ENCODE peak calls at places on chromosomes 5 and 9, in seven cellular contexts. C, A, P, J, M, Y and Q are unnamed samples.

GRCh38 chr9:16147726-16148125 is 594.9 kb downstream of the CCDC171 start:
- DNase-seq in C (no peak), A (no peak), P (no peak), J (no peak), M (peak; percentile 59), Y (no peak), Q (no peak)

GRCh38 chr5:159899067-159900049 is 16.9 kb upstream of the ADRA1B start:
- DNase-seq in C (peak; percentile 82), A (peak; percentile 74), P (no peak), J (no peak), M (peak; percentile 58), Y (peak; percentile 80), Q (no peak)

GRCh38 chr9:114223564-114224246 is 68.4 kb downstream of the COL27A1 start:
- DNase-seq in C (peak; percentile 65), A (peak; percentile 58), P (no peak), J (no peak), M (peak; percentile 27), Y (peak; percentile 80), Q (no peak)

GRCh38 chr5:14231156-14231555 is 88.0 kb downstream of the TRIO start:
- DNase-seq in C (no peak), A (peak; percentile 61), P (no peak), J (no peak), M (no peak), Y (peak; percentile 65), Q (no peak)

GRCh38 chr9:95435074-95435728 is 81.6 kb downstream of the PTCH1 start:
- DNase-seq in C (no peak), A (no peak), P (no peak), J (no peak), M (no peak), Y (no peak), Q (no peak)

GRCh38 chr5:164532226-164532937 is 1027.0 kb downstream of the MAT2B start:
- DNase-seq in C (no peak), A (no peak), P (no peak), J (no peak), M (no peak), Y (no peak), Q (no peak)

GRCh38 chr5:39080597-39081204 is 6.5 kb upstream of the RICTOR start:
- DNase-seq in C (peak; percentile 88), A (peak; percentile 80), P (peak; percentile 63), J (peak; percentile 27), M (peak; percentile 93), Y (peak; percentile 64), Q (peak; percentile 27)

GRCh38 chr9:128512820-128513219 is 8.3 kb downstream of the GLE1 start:
- DNase-seq in C (no peak), A (no peak), P (no peak), J (no peak), M (no peak), Y (no peak), Q (no peak)

GRCh38 chr5:53820802-53821171 is 260.3 kb downstream of the NDUFS4 start:
- DNase-seq in C (peak; percentile 3), A (no peak), P (no peak), J (no peak), M (no peak), Y (no peak), Q (no peak)

GRCh38 chr9:105912157-105912867 is 218.0 kb downstream of the TMEM38B start:
- DNase-seq in C (no peak), A (no peak), P (no peak), J (no peak), M (no peak), Y (no peak), Q (no peak)

GRCh38 chr5:96431376-96432244 is 1.4 kb downstream of the PCSK1 start:
- DNase-seq in C (peak; percentile 57), A (peak; percentile 44), P (peak; percentile 13), J (peak; percentile 5), M (peak; percentile 57), Y (peak; percentile 77), Q (peak; percentile 21)

GRCh38 chr9:114308361-114308950 is 14.4 kb upstream of the ORM1 start:
- DNase-seq in C (no peak), A (no peak), P (peak; percentile 8), J (no peak), M (no peak), Y (no peak), Q (no peak)

GRCh38 chr5:10311595-10312425 is 4.1 kb upstream of the CMBL start:
- DNase-seq in C (no peak), A (no peak), P (no peak), J (no peak), M (peak; percentile 62), Y (no peak), Q (no peak)